ENCODE peak calls at places on chromosomes 6 and 20, in five cellular contexts. I is adipocyte, F is BE2C, Z is mesothelial cell of epicardium, N is NCI-H748 treated with DMSO at 0.1 percent for 48 hours. H is an unnamed sample.
A peak's percentile ranks its signal among the peaks of the same experiment; 100 is the strongest.

GRCh38 chr20:13012886-13013285 is 4.1 kb downstream of the SPTLC3 start:
- DNase-seq in Z (no peak), N (no peak), F (no peak), I (no peak), H (peak; percentile 6)

GRCh38 chr6:109511832-109512231 is 28.8 kb upstream of the ZBTB24 start:
- DNase-seq in F (no peak), I (no peak), N (no peak), Z (no peak), H (no peak)

GRCh38 chr20:50930139-50931047 is 844 bp downstream of the ADNP start:
- DNase-seq in Z (peak; percentile 51), N (no peak), F (peak; percentile 24), I (peak; percentile 55), H (no peak)

GRCh38 chr20:2751868-2752630 is 48.4 kb downstream of the CPXM1 start:
- DNase-seq in I (peak; percentile 67), N (peak; percentile 20), Z (no peak), F (no peak), H (no peak)

GRCh38 chr6:27582928-27583725 is 110.2 kb upstream of the ZNF184 start:
- DNase-seq in Z (peak; percentile 65), I (peak; percentile 55), F (peak; percentile 77), N (peak; percentile 19), H (no peak)

GRCh38 chr6:123316733-123317323 is 319.9 kb downstream of the TRDN start:
- DNase-seq in I (peak; percentile 75), N (peak; percentile 37), F (no peak), Z (no peak), H (no peak)

GRCh38 chr6:21024621-21025020 is 490.4 kb downstream of the CDKAL1 start:
- DNase-seq in Z (no peak), N (no peak), I (no peak), F (no peak), H (no peak)

GRCh38 chr20:1946762-1947534 is 46.9 kb downstream of the PDYN start:
- DNase-seq in Z (peak; percentile 65), F (no peak), N (no peak), I (peak; percentile 36), H (peak; percentile 84)

GRCh38 chr20:54844346-54844745 is 369.0 kb downstream of the DOK5 start:
- DNase-seq in I (no peak), Z (no peak), F (no peak), N (no peak), H (no peak)

GRCh38 chr6:63644668-63645326 is 9.2 kb downstream of the PHF3 start:
- DNase-seq in N (no peak), I (no peak), Z (no peak), F (no peak), H (no peak)

GRCh38 chr20:64166712-64167615 is 2.7 kb downstream of the MYT1 start:
- DNase-seq in N (no peak), I (no peak), F (no peak), Z (no peak), H (no peak)

GRCh38 chr6:130513770-130514169 is 148.0 kb downstream of the TMEM200A start:
- DNase-seq in F (no peak), N (no peak), I (peak; percentile 35), Z (no peak), H (no peak)

GRCh38 chr6:104326173-104327001 is 533.3 kb downstream of the HACE1 start:
- DNase-seq in Z (no peak), N (no peak), I (peak; percentile 51), F (no peak), H (no peak)

GRCh38 chr6:89818977-89819335 is 638 bp downstream of the MDN1 start:
- DNase-seq in I (peak; percentile 59), Z (no peak), N (peak; percentile 28), F (no peak), H (no peak)

GRCh38 chr20:8757146-8757545 is 311.7 kb upstream of the PLCB4 start:
- DNase-seq in I (peak; percentile 57), F (no peak), Z (no peak), N (no peak), H (no peak)

GRCh38 chr6:69232506-69233194 is 564.2 kb downstream of the LMBRD1 start:
- DNase-seq in N (peak; percentile 75), I (peak; percentile 87), F (peak; percentile 78), Z (peak; percentile 94), H (peak; percentile 39)

GRCh38 chr6:50820590-50821234 is 2.0 kb downstream of the TFAP2B start:
- DNase-seq in N (no peak), Z (no peak), I (peak; percentile 3), F (no peak), H (no peak)

GRCh38 chr6:176766-177165 is 115.5 kb upstream of the DUSP22 start:
- DNase-seq in F (no peak), N (no peak), Z (no peak), I (no peak), H (no peak)

GRCh38 chr6:151806757-151807512 is 547 bp upstream of the ESR1 start:
- DNase-seq in I (no peak), Z (no peak), F (no peak), N (no peak), H (no peak)

GRCh38 chr6:4740032-4740431 is 36.2 kb upstream of the CDYL start:
- DNase-seq in F (no peak), N (no peak), I (no peak), Z (no peak), H (no peak)

GRCh38 chr6:47258724-47259347 is 50.9 kb downstream of the TNFRSF21 start:
- DNase-seq in F (peak; percentile 20), N (no peak), Z (no peak), I (no peak), H (no peak)

GRCh38 chr6:44804546-44804945 is 417.0 kb downstream of the CDC5L start:
- DNase-seq in I (no peak), F (no peak), N (no peak), Z (no peak), H (no peak)

GRCh38 chr6:39440039-39440426 is 117.5 kb upstream of the KCNK16 start:
- DNase-seq in F (no peak), Z (no peak), N (no peak), I (no peak), H (no peak)

GRCh38 chr6:21565431-21565830 is 28.1 kb upstream of the SOX4 start:
- DNase-seq in Z (no peak), N (no peak), F (no peak), I (no peak), H (no peak)

H was measured in NT2/D1.